ENCODE peak calls at places on chromosomes 3 and 15, in seven cellular contexts. U is activated naive CD4-positive, alpha-beta T cell treated with Interleukin-2 at 50 U/mL for 16 hours; V is cardiac muscle cell; H is sciatic nerve; G is kidney; X is anterior cingulate cortex; O is breast epithelium. E is an unnamed sample.

GRCh38 chr3:141793476-141794260 is 30.5 kb downstream of the GRK7 start:
- DNase-seq in O (no peak), U (no peak), G (no peak), V (no peak), H (no peak), X (no peak), E (no peak)

GRCh38 chr15:41610048-41610447 is 50.2 kb upstream of the MGA start:
- DNase-seq in V (no peak), X (no peak), H (no peak), G (no peak), O (no peak), U (no peak), E (no peak)

GRCh38 chr15:85327820-85328219 is 52.6 kb upstream of the AKAP13 start:
- DNase-seq in V (no peak), U (no peak), G (no peak), H (no peak), O (no peak), X (no peak), E (no peak)

GRCh38 chr15:100849021-100849831 is 30.4 kb upstream of the ALDH1A3 start:
- DNase-seq in O (peak), X (peak), U (peak), H (peak), V (peak), G (peak), E (peak)

GRCh38 chr15:70190296-70190695 is 92.6 kb upstream of the TLE3 start:
- DNase-seq in G (no peak), U (no peak), V (no peak), O (no peak), X (no peak), H (no peak), E (no peak)

GRCh38 chr3:4245671-4246070 is 57.5 kb upstream of the SETMAR start:
- DNase-seq in V (peak), U (no peak), H (no peak), O (no peak), G (no peak), X (no peak), E (no peak)

GRCh38 chr15:61893146-61893545 is 167.1 kb downstream of the VPS13C start:
- DNase-seq in O (no peak), G (no peak), H (no peak), U (no peak), V (no peak), X (no peak), E (no peak)

GRCh38 chr15:74817370-74817737 is 4.7 kb downstream of the LMAN1L start:
- DNase-seq in H (no peak), G (no peak), O (peak), V (peak), X (no peak), U (no peak), E (no peak)

GRCh38 chr15:78360958-78361714 is 21.0 kb downstream of the CRABP1 start:
- DNase-seq in O (no peak), X (no peak), H (peak), U (no peak), V (no peak), G (no peak), E (peak)

GRCh38 chr3:190677001-190677400 is 163.1 kb downstream of the IL1RAP start:
- DNase-seq in H (no peak), X (no peak), U (no peak), G (no peak), V (no peak), O (no peak), E (no peak)

GRCh38 chr3:115292131-115292530 is 145.0 kb upstream of the ZBTB20 start:
- DNase-seq in O (no peak), H (no peak), X (no peak), G (no peak), U (no peak), V (no peak), E (no peak)

GRCh38 chr3:173396191-173397041 is 1.1 kb upstream of the NLGN1 start:
- DNase-seq in O (no peak), U (no peak), H (no peak), G (no peak), V (peak), X (peak), E (peak)

GRCh38 chr15:64341961-64342360 is 14.0 kb downstream of the CSNK1G1 start:
- DNase-seq in U (no peak), G (no peak), V (peak), O (no peak), H (no peak), X (no peak), E (no peak)

GRCh38 chr15:37053070-37053653 is 47.2 kb downstream of the MEIS2 start:
- DNase-seq in H (no peak), U (no peak), X (no peak), G (no peak), O (no peak), V (no peak), E (no peak)

GRCh38 chr15:38130200-38130567 is 122.5 kb upstream of the SPRED1 start:
- DNase-seq in V (no peak), X (no peak), H (no peak), O (no peak), U (no peak), G (no peak), E (no peak)

GRCh38 chr15:64249842-64250575 is 87.2 kb upstream of the PPIB start:
- DNase-seq in X (no peak), G (no peak), H (no peak), U (no peak), V (no peak), O (no peak), E (no peak)

GRCh38 chr15:70866982-70867644 is 13.2 kb upstream of the LARP6 start:
- DNase-seq in H (no peak), U (no peak), X (no peak), G (no peak), O (no peak), V (no peak), E (no peak)

GRCh38 chr15:29740692-29741311 is 81.5 kb downstream of the TJP1 start:
- DNase-seq in X (no peak), U (no peak), V (no peak), O (no peak), H (no peak), G (no peak), E (no peak)

E was measured in hippocampal formation.